ENCODE peak calls at places on chromosomes 3 and 15, in five cellular contexts. Y is A673, D is testis, U is psoas muscle, P is heart right ventricle. J is an unnamed sample.

GRCh38 chr15:101558217-101558941 is 68.9 kb upstream of the PCSK6 start:
- DNase-seq in U (no peak), D (no peak), P (no peak), Y (no peak), J (no peak)

GRCh38 chr3:57999423-58000115 is 8.7 kb upstream of the FLNB start:
- DNase-seq in Y (no peak), P (no peak), D (no peak), U (no peak), J (no peak)

GRCh38 chr3:177731644-177732268 is 534.5 kb upstream of the TBL1XR1 start:
- DNase-seq in Y (no peak), U (no peak), D (no peak), P (no peak), J (no peak)

GRCh38 chr3:23809840-23810341 is 4.1 kb downstream of the UBE2E1 start:
- DNase-seq in P (no peak), D (no peak), Y (peak; percentile 25), U (no peak), J (no peak)

GRCh38 chr15:38072507-38073277 is 138.3 kb downstream of the TMCO5A start:
- DNase-seq in D (peak; percentile 78), Y (peak; percentile 69), P (peak; percentile 79), U (peak; percentile 76), J (peak; percentile 76)

GRCh38 chr3:49012441-49013017 is 5.3 kb downstream of the WDR6 start:
- DNase-seq in D (no peak), P (no peak), Y (no peak), U (no peak), J (no peak)

GRCh38 chr3:141311170-141311495 is 57.2 kb upstream of the ZBTB38 start:
- DNase-seq in D (peak; percentile 22), P (no peak), Y (no peak), U (no peak), J (no peak)

GRCh38 chr3:1092771-1093170 is at the start of gene CNTN6:
- DNase-seq in P (no peak), Y (peak; percentile 17), D (no peak), U (no peak), J (no peak)

GRCh38 chr3:155497930-155498647 is 204.6 kb upstream of the STRIT1 start:
- DNase-seq in U (no peak), P (no peak), D (no peak), Y (no peak), J (no peak)

GRCh38 chr15:69303337-69304175 is 4.8 kb downstream of the PAQR5 start:
- DNase-seq in Y (peak; percentile 39), D (no peak), P (no peak), U (no peak), J (peak; percentile 36)

GRCh38 chr3:159486580-159486979 is 502.1 kb upstream of the IL12A start:
- DNase-seq in U (no peak), Y (no peak), D (no peak), P (no peak), J (no peak)

GRCh38 chr15:64429448-64429847 is 30.9 kb upstream of the ZNF609 start:
- DNase-seq in D (no peak), P (no peak), Y (no peak), U (no peak), J (no peak)

GRCh38 chr3:191740712-191741111 is 279.7 kb downstream of the PYDC2 start:
- DNase-seq in D (no peak), Y (no peak), U (no peak), P (no peak), J (no peak)

GRCh38 chr3:6697722-6698121 is 163.2 kb upstream of the GRM7 start:
- DNase-seq in Y (no peak), U (no peak), D (no peak), P (no peak), J (no peak)

GRCh38 chr3:152269423-152270144 is 855 bp downstream of the MBNL1 start:
- DNase-seq in D (peak; percentile 64), Y (peak; percentile 76), P (no peak), U (no peak), J (peak; percentile 87)

GRCh38 chr3:105752791-105753415 is 115.9 kb downstream of the CBLB start:
- DNase-seq in Y (no peak), P (no peak), D (no peak), U (no peak), J (no peak)

GRCh38 chr3:14462738-14463137 is 60.3 kb downstream of the SLC6A6 start:
- DNase-seq in P (no peak), U (no peak), Y (no peak), D (no peak), J (no peak)

GRCh38 chr15:66701422-66702034 is 508 bp upstream of the SMAD6 start:
- DNase-seq in P (peak; percentile 64), Y (peak; percentile 84), U (peak; percentile 53), D (peak; percentile 53), J (peak; percentile 84)

GRCh38 chr3:187783098-187783497 is 37.8 kb upstream of the BCL6 start:
- DNase-seq in Y (peak; percentile 9), U (no peak), P (peak; percentile 28), D (no peak), J (no peak)

GRCh38 chr15:39075311-39075710 is 505.6 kb upstream of the THBS1 start:
- DNase-seq in D (no peak), P (no peak), U (no peak), Y (no peak), J (no peak)

GRCh38 chr3:72510247-72510646 is 338.0 kb downstream of the SHQ1 start:
- DNase-seq in Y (no peak), P (no peak), U (no peak), D (no peak), J (no peak)

GRCh38 chr15:78382114-78382886 is 42.1 kb downstream of the CRABP1 start:
- DNase-seq in D (no peak), Y (no peak), U (no peak), P (no peak), J (peak; percentile 54)

GRCh38 chr3:148379763-148380162 is 317.9 kb upstream of the AGTR1 start:
- DNase-seq in Y (peak; percentile 62), P (no peak), D (no peak), U (no peak), J (no peak)

GRCh38 chr3:32820971-32821685 is 3.3 kb downstream of the TRIM71 start:
- DNase-seq in U (no peak), D (no peak), Y (no peak), P (no peak), J (no peak)

GRCh38 chr3:65352951-65353350 is 665.2 kb upstream of the ADAMTS9 start:
- DNase-seq in Y (no peak), P (no peak), U (no peak), D (no peak), J (no peak)

GRCh38 chr3:97981886-97982285 is 9.7 kb upstream of the RIOX2 start:
- DNase-seq in Y (no peak), U (no peak), D (no peak), P (no peak), J (no peak)

GRCh38 chr15:74384566-74385441 is 17.4 kb upstream of the CYP11A1 start:
- DNase-seq in P (no peak), D (no peak), Y (no peak), U (no peak), J (no peak)

GRCh38 chr3:88626426-88627120 is 476.8 kb downstream of the C3orf38 start:
- DNase-seq in D (no peak), P (no peak), Y (no peak), U (no peak), J (no peak)

GRCh38 chr15:36832792-36833191 is 253.4 kb downstream of the CDIN1 start:
- DNase-seq in Y (no peak), P (no peak), U (no peak), D (no peak), J (no peak)

GRCh38 chr15:64527263-64527984 is 67.0 kb downstream of the ZNF609 start:
- DNase-seq in P (no peak), D (no peak), U (no peak), Y (no peak), J (no peak)

GRCh38 chr15:38817427-38818155 is 253.0 kb upstream of the RASGRP1 start:
- DNase-seq in P (peak; percentile 81), Y (peak; percentile 49), D (peak; percentile 94), U (peak; percentile 74), J (peak; percentile 76)

GRCh38 chr15:67927501-67928156 is 87.8 kb upstream of the RNU6-1 start:
- DNase-seq in U (no peak), D (peak; percentile 92), Y (peak; percentile 69), P (peak; percentile 47), J (peak; percentile 86)

GRCh38 chr15:80199869-80200268 is 47.1 kb downstream of the FAH start:
- DNase-seq in Y (no peak), D (no peak), P (no peak), U (no peak), J (no peak)

GRCh38 chr3:59609967-59610366 is 560.1 kb upstream of the CFAP20DC start:
- DNase-seq in P (peak; percentile 52), U (peak; percentile 32), D (no peak), Y (peak; percentile 1), J (no peak)

GRCh38 chr15:100873029-100873677 is 6.5 kb upstream of the ALDH1A3 start:
- DNase-seq in Y (peak; percentile 82), P (no peak), U (no peak), D (peak; percentile 87), J (peak; percentile 56)

GRCh38 chr3:46512191-46512590 is 14.4 kb downstream of the RTP3 start:
- DNase-seq in D (no peak), U (no peak), Y (no peak), P (no peak), J (no peak)

GRCh38 chr3:46506526-46506925 is 8.8 kb downstream of the RTP3 start:
- DNase-seq in D (no peak), P (no peak), U (no peak), Y (no peak), J (no peak)

GRCh38 chr3:46509661-46510187 is 11.9 kb downstream of the RTP3 start:
- DNase-seq in D (no peak), Y (no peak), P (no peak), U (no peak), J (no peak)

GRCh38 chr3:46505953-46506352 is 8.2 kb downstream of the RTP3 start:
- DNase-seq in P (no peak), Y (no peak), U (no peak), D (no peak), J (no peak)

GRCh38 chr3:46508850-46509591 is 11.2 kb downstream of the RTP3 start:
- DNase-seq in P (no peak), D (no peak), U (no peak), Y (no peak), J (no peak)
- H3K27ac ChIP-seq in P (no peak overlapping the region), D (no peak overlapping the region), U (no peak overlapping the region), Y (no peak overlapping the region), J (no peak overlapping the region)

GRCh38 chr3:21779909-21780308 is 28.9 kb upstream of the ZNF385D start:
- DNase-seq in Y (no peak), P (no peak), U (no peak), D (no peak), J (no peak)
- H3K4me1 ChIP-seq in Y (no peaks in the 10 kb centered on the region), P (peaks cover 42% of the 10 kb centered on the region), U (no peaks in the 10 kb centered on the region), D (no peaks in the 10 kb centered on the region), J (peaks cover 17% of the 10 kb centered on the region)

DNA sequence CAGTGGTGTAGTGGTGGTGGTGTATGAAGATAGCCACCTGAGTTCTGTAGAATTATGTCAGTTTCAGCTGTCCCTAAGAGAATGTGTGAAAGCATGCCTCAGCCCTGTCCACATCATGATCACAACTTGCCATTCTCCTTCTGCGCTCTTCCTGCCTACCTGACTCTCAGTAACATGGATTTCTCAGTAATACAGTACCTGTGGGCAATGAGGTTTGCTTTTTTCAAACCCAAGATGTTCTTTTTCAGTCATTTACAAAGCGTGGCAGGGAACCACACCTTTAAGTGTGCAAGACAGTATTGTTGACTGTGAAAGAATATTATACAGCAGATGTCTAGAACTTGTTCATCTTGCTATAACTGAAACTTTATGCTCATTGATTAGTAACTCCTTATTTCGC is 38.9 kb downstream of the PSMD6 start:
- DNase-seq in D (no peak), Y (no peak), P (no peak), U (no peak), J (no peak)
- H3K27ac ChIP-seq in D (no peak overlapping the region), Y (no peak overlapping the region), P (no peak overlapping the region), U (no peak overlapping the region), J (no peak overlapping the region)

GRCh38 chr3:52278510-52279069 is at the start of gene WDR82:
- DNase-seq in D (peak; percentile 98), P (peak; percentile 99), U (peak; percentile 98), Y (peak; percentile 90), J (peak; percentile 98)
- H3K4me1 ChIP-seq in D (peaks cover 42% of the 10 kb centered on the region), P (peaks cover 57% of the 10 kb centered on the region), U (peaks cover 50% of the 10 kb centered on the region), Y (peaks cover 7% of the 10 kb centered on the region), J (no peaks in the 10 kb centered on the region)